ENCODE peak calls at places on chromosomes 3 and 15, in nine cellular contexts. R, O, F, E, J, X, Q, T and B are unnamed samples. For H3K27me3, the result is how much of the 10 kb centered on the place peaks cover.

GRCh38 chr3:140845878-140846277 is 95.8 kb upstream of the SLC25A36 start:
- DNase-seq in X (no peak), T (no peak), O (no peak), E (no peak), F (no peak), R (no peak), Q (no peak), J (no peak), B (no peak)

GRCh38 chr3:32321095-32321835 is 70.4 kb upstream of the CMTM7 start:
- DNase-seq in T (peak), Q (no peak), R (peak), J (no peak), E (peak), O (peak), X (no peak), F (no peak), B (no peak)

GRCh38 chr3:39318311-39318710 is 11.2 kb upstream of the CCR8 start:
- DNase-seq in F (no peak), Q (no peak), O (no peak), T (no peak), E (no peak), J (peak), X (no peak), R (no peak), B (no peak)

GRCh38 chr3:172279191-172279640 is 169.0 kb downstream of the GHSR start:
- DNase-seq in X (no peak), J (no peak), R (no peak), E (peak), Q (no peak), O (no peak), F (peak), T (no peak), B (no peak)

GRCh38 chr3:103992469-103992868 is 1374.2 kb upstream of the ALCAM start:
- DNase-seq in X (no peak), J (no peak), Q (no peak), T (no peak), O (no peak), E (no peak), F (no peak), R (peak), B (no peak)

GRCh38 chr3:105365536-105366301 is 990 bp upstream of the ALCAM start:
- DNase-seq in O (no peak), J (no peak), Q (peak), X (no peak), E (peak), F (peak), T (peak), R (peak), B (peak)

GRCh38 chr3:166955549-166955948 is 424.5 kb downstream of the ZBBX start:
- DNase-seq in F (no peak), O (no peak), E (no peak), J (peak), R (no peak), T (peak), Q (no peak), X (no peak), B (no peak)

GRCh38 chr3:193016437-193016887 is 98.8 kb upstream of the MB21D2 start:
- DNase-seq in O (no peak), E (peak), X (no peak), J (peak), R (peak), T (no peak), F (peak), Q (peak), B (peak)

GRCh38 chr15:70880781-70881180 is 11.5 kb downstream of the THAP10 start:
- DNase-seq in F (peak), X (no peak), Q (no peak), O (no peak), R (no peak), J (peak), T (no peak), E (no peak), B (no peak)

GRCh38 chr3:110027446-110027845 is 690.1 kb upstream of the DPPA4 start:
- DNase-seq in T (peak), E (no peak), Q (peak), F (peak), X (no peak), J (peak), O (no peak), R (no peak), B (peak)

GRCh38 chr15:45128971-45129639 is 574 bp downstream of the DUOXA1 start:
- DNase-seq in X (no peak), Q (no peak), O (no peak), F (no peak), T (no peak), R (peak), J (no peak), E (peak), B (no peak)
- TF ChIP-seq EZH2 in X (no peak), Q (no peak), O (peak), F (peak), T (peak), R (peak), J (no peak), E (peak), B (no peak)

DNA sequence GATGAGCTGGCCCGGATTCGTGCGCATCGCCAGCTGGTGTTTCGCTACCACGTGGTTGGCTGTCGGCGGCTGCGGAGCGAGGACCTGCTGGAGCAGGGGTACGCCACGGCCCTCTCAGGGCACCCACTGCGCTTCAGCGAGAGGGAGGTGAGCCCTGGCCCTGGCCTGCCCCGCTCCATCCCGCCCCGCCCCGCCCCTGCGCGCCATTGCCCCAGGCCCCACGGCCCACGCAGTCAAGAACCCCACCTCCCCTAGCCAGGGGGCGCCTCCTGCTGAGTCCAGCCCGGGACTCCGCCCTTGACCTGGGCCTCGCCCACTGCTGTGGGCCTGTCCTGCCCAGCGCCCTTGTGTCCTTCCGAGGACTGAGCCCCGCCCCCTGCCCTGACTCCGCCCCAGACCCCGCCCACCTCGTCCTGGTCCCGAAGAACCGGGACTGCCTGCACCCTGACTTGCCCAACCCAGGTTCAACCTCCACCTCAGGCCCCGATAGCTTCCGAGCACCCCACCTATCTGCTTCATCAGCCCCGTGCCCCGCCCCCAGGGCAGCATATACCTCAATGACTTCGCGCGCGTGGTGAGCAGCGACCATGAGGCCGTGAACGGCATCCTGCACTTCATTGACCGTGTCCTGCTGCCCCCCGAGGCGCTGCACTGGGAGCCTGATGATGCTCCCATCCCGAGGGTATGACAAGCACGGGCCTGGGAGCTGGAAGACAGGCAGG is 14.8 kb downstream of the NT5DC2 start:
- DNase-seq in F (no peak), Q (no peak), X (no peak), E (no peak), R (peak), J (no peak), T (no peak), O (no peak), B (no peak)
- H3K4me3 ChIP-seq in F (no peak), Q (no peak), X (no peak), E (no peak), R (peak), J (no peak), T (no peak), O (no peak), B (no peak)

GRCh38 chr15:57375827-57376694 is at the start of gene CGNL1:
- DNase-seq in F (peak), J (peak), X (no peak), Q (no peak), T (peak), O (peak), R (peak), E (peak), B (no peak)
- H3K27me3 ChIP-seq in F (under half), J (under half), X (under half), Q (under half), T (under half), O (under half), R (under half), E (under half), B (under half)

GRCh38 chr3:195175076-195175475 is 95.9 kb downstream of the XXYLT1 start:
- DNase-seq in F (no peak), X (no peak), J (no peak), R (no peak), E (no peak), Q (no peak), O (no peak), T (no peak), B (no peak)

GRCh38 chr3:195178124-195178910 is 92.6 kb downstream of the XXYLT1 start:
- DNase-seq in T (no peak), O (peak), Q (no peak), F (no peak), J (no peak), R (no peak), E (no peak), X (no peak), B (peak)

GRCh38 chr3:195177432-195178123 is 93.4 kb downstream of the XXYLT1 start:
- DNase-seq in E (no peak), J (no peak), Q (no peak), O (no peak), X (no peak), F (no peak), T (no peak), R (no peak), B (no peak)

GRCh38 chr3:195175476-195176337 is 95.3 kb downstream of the XXYLT1 start:
- DNase-seq in R (no peak), O (no peak), E (no peak), J (no peak), Q (no peak), T (no peak), X (no peak), F (no peak), B (no peak)

DNA sequence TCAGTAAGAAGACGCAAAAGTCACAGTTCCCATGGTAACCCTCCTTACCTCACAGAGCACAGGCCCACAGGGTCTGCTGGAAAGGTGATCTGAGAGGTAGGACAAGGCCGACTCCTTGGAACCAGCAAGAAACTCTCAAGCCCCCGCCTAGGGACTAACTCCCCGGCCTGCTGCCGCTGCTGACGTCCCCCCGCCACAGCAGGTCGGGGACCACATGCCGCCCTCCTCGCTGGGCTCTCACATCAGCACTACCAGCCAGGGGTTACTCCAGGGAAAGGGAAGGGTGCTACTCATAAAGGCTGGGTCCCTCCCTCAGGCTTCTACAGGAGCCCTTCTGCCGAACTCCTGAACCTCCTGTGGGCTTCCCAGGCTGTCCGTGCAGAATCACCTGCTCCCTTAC is 94.2 kb downstream of the XXYLT1 start:
- DNase-seq in E (no peak), J (no peak), T (no peak), F (no peak), X (no peak), O (no peak), Q (no peak), R (no peak), B (no peak)
- TF ChIP-seq EZH2 in E (no peak), J (no peak), T (no peak), F (no peak), X (no peak), O (no peak), Q (no peak), R (no peak), B (no peak)